ENCODE peak calls at places on chromosomes 2 and 18, in five cellular contexts. D is cardiac fibroblast, V is HCT116, M is psoas muscle, B is tibial artery. C is an unnamed sample.

GRCh38 chr2:101706121-101706818 is 8.8 kb downstream of the MAP4K4 start:
- DNase-seq in D (no peak), V (no peak), M (no peak), B (no peak), C (no peak)

GRCh38 chr2:7003895-7004294 is 86.7 kb downstream of the RNF144A start:
- DNase-seq in D (no peak), V (no peak), M (no peak), B (no peak), C (no peak)

GRCh38 chr2:226378733-226379132 is 420.9 kb downstream of the IRS1 start:
- DNase-seq in D (peak), V (no peak), M (no peak), B (no peak), C (peak)

GRCh38 chr2:163859951-163860350 is 124.1 kb upstream of the FIGN start:
- DNase-seq in D (no peak), V (no peak), M (no peak), B (no peak), C (peak)

GRCh38 chr18:41972067-41973000 is 17.3 kb downstream of the PIK3C3 start:
- DNase-seq in D (peak), V (no peak), M (no peak), B (no peak), C (no peak)

GRCh38 chr2:46375566-46376125 is 78.4 kb downstream of the EPAS1 start:
- DNase-seq in D (no peak), V (no peak), M (no peak), B (no peak), C (no peak)

GRCh38 chr2:174062934-174063333 is 97.8 kb upstream of the SP3 start:
- DNase-seq in D (peak), V (no peak), M (no peak), B (no peak), C (no peak)

GRCh38 chr2:64101141-64101591 is 43.1 kb downstream of the PELI1 start:
- DNase-seq in D (peak), V (no peak), M (no peak), B (no peak), C (peak)

GRCh38 chr2:86213699-86214502 is 14.6 kb downstream of the MRPL35 start:
- DNase-seq in D (peak), V (no peak), M (no peak), B (no peak), C (no peak)

GRCh38 chr2:134943540-134943939 is 24.9 kb downstream of the CCNT2 start:
- DNase-seq in D (no peak), V (no peak), M (no peak), B (no peak), C (no peak)

GRCh38 chr2:219497495-219498279 is 1.0 kb upstream of the GMPPA start:
- DNase-seq in D (peak), V (peak), M (peak), B (peak), C (peak)

GRCh38 chr18:9404565-9405060 is 70.0 kb downstream of the TWSG1 start:
- DNase-seq in D (peak), V (no peak), M (no peak), B (no peak), C (peak)

GRCh38 chr2:26112201-26112600 is 60.7 kb upstream of the GAREM2 start:
- DNase-seq in D (no peak), V (no peak), M (no peak), B (no peak), C (no peak)

DNA sequence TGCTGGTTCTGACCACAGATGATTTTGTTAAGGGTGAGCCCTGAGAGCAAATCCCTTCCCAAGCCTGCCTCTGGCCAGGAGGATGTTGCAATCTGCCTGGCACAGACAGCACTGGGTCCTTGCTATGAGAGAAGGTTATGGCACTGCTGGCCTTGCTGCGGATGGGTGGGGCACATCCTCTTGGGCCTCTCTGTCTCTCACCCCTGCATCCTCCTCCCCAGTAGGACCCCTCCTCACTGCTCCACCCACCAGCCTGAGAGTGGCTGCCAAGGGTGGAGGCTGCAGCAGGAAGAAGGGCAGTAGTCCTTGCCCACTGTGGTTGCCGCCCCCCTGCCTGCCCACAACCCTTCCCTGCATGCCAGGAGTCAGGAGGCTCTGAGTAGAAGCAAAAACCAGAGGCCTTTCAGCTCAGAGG is 180.9 kb downstream of the ZBTB7C start:
- DNase-seq in D (peak), V (no peak), M (peak), B (peak), C (peak)
- H3K4me3 ChIP-seq in D (no peak), V (no peak), M (no peak), B (no peak), C (no peak)

GRCh38 chr2:16034151-16034974 is 94.0 kb downstream of the MYCN start:
- DNase-seq in D (no peak), V (peak), M (no peak), B (no peak), C (no peak)

GRCh38 chr2:16037808-16038457 is 97.6 kb downstream of the MYCN start:
- DNase-seq in D (no peak), V (no peak), M (no peak), B (no peak), C (no peak)

GRCh38 chr2:16036951-16037350 is 96.6 kb downstream of the MYCN start:
- DNase-seq in D (no peak), V (no peak), M (no peak), B (no peak), C (no peak)

GRCh38 chr2:16034975-16035746 is 94.8 kb downstream of the MYCN start:
- DNase-seq in D (no peak), V (no peak), M (no peak), B (no peak), C (no peak)

GRCh38 chr2:16035747-16036745 is 95.7 kb downstream of the MYCN start:
- DNase-seq in D (no peak), V (no peak), M (no peak), B (no peak), C (no peak)
- TF ChIP-seq CTCF in D (no peak), V (no peak), M (no peak), B (no peak), C (no peak)

DNA sequence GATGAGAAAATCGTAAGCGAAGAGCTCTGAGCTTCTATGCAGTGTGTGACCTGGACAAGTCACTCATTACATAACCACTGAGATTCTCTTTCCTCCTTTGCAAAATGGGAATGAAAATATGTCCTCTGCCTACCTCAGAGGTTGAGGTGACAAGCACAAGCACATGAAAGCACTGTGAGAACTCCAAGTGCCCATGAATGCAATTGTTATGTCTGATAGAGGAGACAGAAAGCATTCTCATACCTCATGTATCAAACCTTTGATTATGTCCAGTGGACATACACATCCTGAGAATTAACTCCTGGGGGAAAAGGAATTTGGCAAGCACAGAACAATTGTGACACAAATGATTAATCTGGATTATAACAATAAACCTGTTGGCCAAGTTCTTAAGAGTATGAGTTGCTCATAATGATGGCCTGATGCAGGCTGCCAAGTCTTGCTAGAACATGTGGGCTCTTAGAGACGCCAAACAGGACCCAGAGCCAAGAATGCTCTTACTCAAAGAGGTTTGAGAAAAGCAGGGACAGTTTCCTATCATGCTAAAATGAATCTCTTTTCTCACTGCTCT is 8.5 kb upstream of the RMDN2 start:
- DNase-seq in D (peak), V (no peak), M (peak), B (peak), C (peak)
- H3K4me3 ChIP-seq in D (no peak), V (no peak), M (no peak), B (no peak), C (no peak)

DNA sequence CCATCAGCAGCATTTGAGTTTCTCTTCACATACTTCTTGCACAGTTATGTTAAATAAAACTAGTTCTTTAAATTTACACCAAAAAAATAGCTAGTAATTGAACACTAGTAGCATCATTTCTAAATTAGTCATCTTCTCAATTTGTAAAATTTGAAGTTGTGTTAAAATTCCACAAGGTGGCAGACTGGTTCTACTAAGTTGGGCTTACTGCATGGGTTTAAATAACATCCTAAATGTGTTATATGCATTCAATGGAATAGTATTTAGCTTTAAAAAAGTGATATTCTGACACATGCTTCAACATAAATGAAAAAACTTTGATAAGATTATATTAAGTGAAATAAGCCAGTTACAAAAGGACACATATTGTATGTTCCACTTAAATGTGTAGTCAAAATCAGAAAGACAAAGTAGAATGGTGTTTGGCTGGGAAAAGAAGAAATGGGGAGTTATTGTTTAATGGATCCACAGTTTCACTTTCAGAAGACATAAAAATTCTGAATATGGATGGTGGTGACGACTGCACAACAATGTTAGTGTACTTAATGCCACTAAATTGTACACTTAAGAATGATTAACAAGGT is 28.7 kb upstream of the RPRD1A start:
- DNase-seq in D (peak), V (peak), M (no peak), B (no peak), C (peak)
- TF ChIP-seq CTCF in D (peak), V (peak), M (peak), B (peak), C (peak)

DNA sequence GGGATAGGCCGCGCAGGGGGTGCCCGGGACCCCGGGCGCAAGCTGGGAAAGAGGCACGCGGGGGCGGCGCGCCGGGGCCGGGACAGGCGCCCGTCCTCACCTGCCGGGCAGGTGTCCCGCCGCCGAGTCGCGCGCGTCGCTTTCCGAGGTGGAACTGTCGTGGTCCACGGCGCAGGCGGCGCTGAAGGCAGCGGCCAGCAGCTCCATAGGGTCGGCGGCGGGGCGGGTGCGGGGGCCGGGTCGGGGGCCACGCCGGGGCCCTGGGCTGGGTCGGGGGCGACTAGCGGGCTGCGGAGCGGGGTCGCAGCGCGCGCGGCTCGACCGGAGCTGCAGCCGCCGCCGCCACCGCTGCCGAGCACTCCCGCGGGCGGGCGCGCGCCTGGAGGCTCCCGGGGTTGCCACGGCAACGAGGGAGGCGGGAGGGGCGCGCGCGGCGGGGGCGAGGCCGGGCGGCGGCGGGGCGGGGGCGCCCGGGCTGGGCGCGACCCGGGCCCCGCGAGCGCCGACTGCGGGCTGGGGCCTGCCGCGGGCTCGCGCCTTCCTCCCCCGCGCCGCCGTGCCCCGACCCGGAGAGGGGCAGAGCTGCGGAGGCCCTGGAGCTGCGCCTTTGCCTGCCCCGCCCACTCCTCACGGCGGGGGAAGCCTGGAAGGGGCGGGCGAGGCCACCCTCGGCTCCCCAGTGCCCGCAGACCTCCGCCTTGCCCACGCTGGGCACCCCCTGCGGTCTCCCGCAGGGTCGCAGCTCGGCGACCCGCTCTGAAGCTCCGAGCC is 57.9 kb downstream of the SNORC start:
- DNase-seq in D (no peak), V (no peak), M (no peak), B (no peak), C (no peak)
- H3K4me3 ChIP-seq in D (no peak), V (no peak), M (peak), B (peak), C (no peak)

GRCh38 chr2:21424375-21424774 is 300.6 kb downstream of the TDRD15 start:
- DNase-seq in D (no peak), V (no peak), M (peak), B (no peak), C (no peak)

GRCh38 chr2:21418456-21418855 is 294.7 kb downstream of the TDRD15 start:
- DNase-seq in D (no peak), V (no peak), M (no peak), B (no peak), C (peak)

GRCh38 chr2:21423854-21424253 is 300.1 kb downstream of the TDRD15 start:
- DNase-seq in D (no peak), V (no peak), M (no peak), B (no peak), C (no peak)

GRCh38 chr2:21422724-21423522 is 299.2 kb downstream of the TDRD15 start:
- DNase-seq in D (no peak), V (no peak), M (no peak), B (no peak), C (peak)

DNA sequence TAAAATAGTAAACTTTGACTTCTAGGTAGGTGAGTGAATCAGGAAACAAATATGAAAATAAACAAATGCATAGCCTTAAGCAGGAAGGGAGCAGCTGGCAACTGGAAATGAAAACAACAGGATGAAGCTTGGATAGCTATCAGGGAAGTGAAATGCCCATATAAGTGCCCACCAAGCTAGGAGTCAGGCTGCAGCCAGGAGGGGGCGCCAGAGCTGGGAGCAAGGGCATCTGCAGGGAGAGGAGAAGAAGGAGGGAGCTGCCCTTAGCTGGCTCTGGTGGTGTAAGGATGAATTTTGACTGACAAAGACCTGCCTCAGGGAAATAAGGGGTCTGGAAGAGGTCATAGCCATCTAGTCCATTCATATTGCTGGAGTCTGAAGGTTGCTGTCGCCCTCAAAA is 298.3 kb downstream of the TDRD15 start:
- DNase-seq in D (no peak), V (no peak), M (no peak), B (no peak), C (peak)
- TF ChIP-seq CTCF in D (peak), V (peak), M (no peak), B (no peak), C (peak)

GRCh38 chr18:37179384-37179783 is 350.5 kb downstream of the KIAA1328 start:
- DNase-seq in D (no peak), V (no peak), M (no peak), B (no peak), C (no peak)

GRCh38 chr18:37180086-37180485 is 351.2 kb downstream of the KIAA1328 start:
- DNase-seq in D (no peak), V (no peak), M (no peak), B (no peak), C (no peak)

GRCh38 chr18:37182340-37183135 is 353.6 kb downstream of the KIAA1328 start:
- DNase-seq in D (no peak), V (no peak), M (no peak), B (no peak), C (no peak)

GRCh38 chr18:37188016-37188791 is 359.3 kb downstream of the KIAA1328 start:
- DNase-seq in D (no peak), V (no peak), M (no peak), B (no peak), C (no peak)

DNA sequence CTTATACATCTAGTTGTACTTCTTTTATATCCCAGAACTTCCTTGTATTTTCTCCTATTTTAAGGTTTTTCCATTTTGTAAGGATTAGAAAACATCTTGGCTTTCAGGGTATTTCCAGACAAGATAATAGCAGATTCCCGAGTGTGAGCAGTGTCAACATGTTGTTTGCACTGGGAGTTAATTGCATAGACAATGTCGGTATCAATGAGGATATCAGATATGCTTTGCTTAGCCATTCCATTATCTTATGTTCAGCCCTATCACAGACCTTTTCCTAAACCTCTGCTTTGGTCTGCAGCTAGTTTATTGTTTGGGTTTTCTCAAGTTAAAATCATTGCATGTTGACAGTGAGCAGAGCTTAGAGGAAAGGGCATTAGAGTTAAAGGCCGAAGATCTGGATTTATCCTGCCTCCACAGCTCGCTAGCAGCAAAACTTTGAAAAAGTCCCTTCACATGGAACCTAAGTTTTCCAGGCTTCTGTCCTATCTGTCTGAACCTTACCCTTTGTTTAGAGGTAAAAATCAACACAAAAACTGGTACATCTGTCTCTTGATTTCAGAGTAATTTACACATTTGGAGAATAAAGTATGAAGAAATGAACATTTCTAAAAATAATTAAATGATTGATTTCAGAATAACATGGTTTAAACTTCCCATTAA is 355.4 kb downstream of the KIAA1328 start:
- DNase-seq in D (no peak), V (no peak), M (no peak), B (no peak), C (no peak)
- H3K4me3 ChIP-seq in D (no peak), V (no peak), M (no peak), B (no peak), C (no peak)

DNA sequence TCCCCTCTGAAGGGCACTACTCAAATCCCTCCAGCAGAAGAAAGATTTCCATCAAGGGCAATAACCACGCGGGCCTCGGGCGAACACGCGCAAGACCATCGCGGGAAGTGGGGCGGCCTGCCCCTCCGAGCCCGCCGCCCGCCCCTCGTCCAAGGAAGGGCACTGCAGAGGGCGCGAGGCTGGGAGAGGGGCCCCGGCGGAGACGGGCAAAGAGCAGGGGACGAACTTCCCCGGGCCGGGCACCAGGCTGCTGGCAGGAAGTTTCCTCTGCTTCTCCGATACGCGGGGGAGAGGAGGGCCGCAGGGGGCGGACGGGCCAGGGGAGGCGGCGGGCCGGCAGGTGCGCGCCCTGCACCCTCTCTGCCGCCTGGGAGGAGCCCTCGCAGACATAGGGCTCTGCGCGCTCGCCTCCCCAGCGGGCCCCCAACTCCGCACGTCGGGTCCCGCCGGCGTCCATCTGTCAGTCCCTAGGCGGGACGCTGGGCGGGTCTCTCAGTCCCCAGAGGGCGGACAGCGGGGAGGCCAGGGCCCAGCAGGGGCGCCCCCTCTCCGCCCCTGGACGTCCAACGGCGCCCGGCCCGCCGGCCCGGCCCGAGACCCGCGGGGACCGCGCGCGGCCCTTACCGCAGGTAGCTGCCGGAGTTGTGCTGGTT is 452 bp downstream of the TFCP2L1 start:
- DNase-seq in D (no peak), V (no peak), M (no peak), B (no peak), C (no peak)
- TF ChIP-seq CTCF in D (no peak), V (no peak), M (no peak), B (no peak), C (no peak)

DNA sequence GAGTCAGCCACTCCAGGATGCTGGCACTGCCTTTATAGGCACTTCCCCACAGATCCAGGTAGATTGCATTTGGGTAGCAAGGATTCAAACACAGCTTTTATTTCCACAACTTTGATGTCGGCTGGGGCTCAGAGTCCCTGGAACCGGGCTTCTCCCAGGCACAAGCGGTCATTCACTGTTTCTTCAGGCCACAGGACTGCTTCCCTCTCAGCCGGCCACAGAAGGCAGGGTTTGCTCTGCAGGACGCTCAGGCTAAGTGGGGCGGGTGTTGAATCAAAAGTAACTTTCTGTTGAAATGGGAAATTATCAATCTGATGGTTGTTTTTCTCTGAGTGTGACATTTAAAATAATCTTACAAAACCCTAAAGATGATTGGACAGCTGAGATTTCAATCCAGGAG is 83.0 kb upstream of the REV1 start:
- DNase-seq in D (no peak), V (no peak), M (no peak), B (no peak), C (no peak)
- H3K4me3 ChIP-seq in D (no peak), V (no peak), M (no peak), B (peak), C (no peak)